ENCODE peak calls at places on chromosomes 6 and 20, in eight cellular contexts. One of them, this sample, is unnamed.

GRCh38 chr6:15441215-15441868 is 195.5 kb downstream of the JARID2 start:
- DNase-seq in foreskin melanocyte: peak; percentile 69
- DNase-seq in IMR-90: peak; percentile 78
- DNase-seq in activated CD8-positive, alpha-beta memory T cell treated with anti-CD3 and anti-CD28 coated beads, Interleukin-2, amount 50 U/mL, for 48 hours: no peak
- DNase-seq in heart left ventricle: peak; percentile 35
- DNase-seq in A172: peak; percentile 59
- DNase-seq in glomerular endothelial cell: no peak
- DNase-seq in tibial artery: no peak
- DNase-seq in this sample: peak; percentile 20

GRCh38 chr6:87357479-87358196 is 13.0 kb downstream of the C6orf163 start:
- DNase-seq in IMR-90: no peak
- DNase-seq in heart left ventricle: no peak
- DNase-seq in tibial artery: no peak
- DNase-seq in A172: no peak
- DNase-seq in activated CD8-positive, alpha-beta memory T cell treated with anti-CD3 and anti-CD28 coated beads, Interleukin-2, amount 50 U/mL, for 48 hours: no peak
- DNase-seq in glomerular endothelial cell: no peak
- DNase-seq in foreskin melanocyte: no peak
- DNase-seq in this sample: no peak

GRCh38 chr6:43977404-43978111 is 149.7 kb downstream of the MRPL14 start:
- DNase-seq in activated CD8-positive, alpha-beta memory T cell treated with anti-CD3 and anti-CD28 coated beads, Interleukin-2, amount 50 U/mL, for 48 hours: peak; percentile 47
- DNase-seq in IMR-90: no peak
- DNase-seq in tibial artery: no peak
- DNase-seq in heart left ventricle: peak; percentile 14
- DNase-seq in foreskin melanocyte: no peak
- DNase-seq in A172: no peak
- DNase-seq in glomerular endothelial cell: no peak
- DNase-seq in this sample: peak; percentile 21

GRCh38 chr6:109204511-109204910 is 109.2 kb downstream of the CEP57L1 start:
- DNase-seq in activated CD8-positive, alpha-beta memory T cell treated with anti-CD3 and anti-CD28 coated beads, Interleukin-2, amount 50 U/mL, for 48 hours: no peak
- DNase-seq in A172: no peak
- DNase-seq in tibial artery: no peak
- DNase-seq in glomerular endothelial cell: no peak
- DNase-seq in heart left ventricle: no peak
- DNase-seq in foreskin melanocyte: peak; percentile 45
- DNase-seq in IMR-90: no peak
- DNase-seq in this sample: no peak

GRCh38 chr6:3119040-3119723 is 671 bp downstream of the BPHL start:
- DNase-seq in heart left ventricle: no peak
- DNase-seq in foreskin melanocyte: no peak
- DNase-seq in tibial artery: no peak
- DNase-seq in IMR-90: peak; percentile 31
- DNase-seq in glomerular endothelial cell: no peak
- DNase-seq in A172: peak; percentile 48
- DNase-seq in activated CD8-positive, alpha-beta memory T cell treated with anti-CD3 and anti-CD28 coated beads, Interleukin-2, amount 50 U/mL, for 48 hours: no peak
- DNase-seq in this sample: peak; percentile 48

GRCh38 chr20:20733943-20734342 is 21.5 kb upstream of the RALGAPA2 start:
- DNase-seq in IMR-90: no peak
- DNase-seq in foreskin melanocyte: no peak
- DNase-seq in activated CD8-positive, alpha-beta memory T cell treated with anti-CD3 and anti-CD28 coated beads, Interleukin-2, amount 50 U/mL, for 48 hours: no peak
- DNase-seq in glomerular endothelial cell: no peak
- DNase-seq in heart left ventricle: no peak
- DNase-seq in tibial artery: no peak
- DNase-seq in A172: no peak
- DNase-seq in this sample: no peak

GRCh38 chr6:130945401-130945919 is 117.6 kb downstream of the EPB41L2 start:
- DNase-seq in foreskin melanocyte: peak; percentile 72
- DNase-seq in heart left ventricle: no peak
- DNase-seq in IMR-90: peak; percentile 33
- DNase-seq in activated CD8-positive, alpha-beta memory T cell treated with anti-CD3 and anti-CD28 coated beads, Interleukin-2, amount 50 U/mL, for 48 hours: no peak
- DNase-seq in A172: no peak
- DNase-seq in tibial artery: no peak
- DNase-seq in glomerular endothelial cell: peak; percentile 57
- DNase-seq in this sample: no peak

GRCh38 chr6:169701953-169702639 is at the start of the genes C6orf120 and WDR27:
- DNase-seq in heart left ventricle: peak; percentile 96
- DNase-seq in glomerular endothelial cell: peak; percentile 73
- DNase-seq in foreskin melanocyte: peak; percentile 94
- DNase-seq in activated CD8-positive, alpha-beta memory T cell treated with anti-CD3 and anti-CD28 coated beads, Interleukin-2, amount 50 U/mL, for 48 hours: peak; percentile 99
- DNase-seq in tibial artery: peak; percentile 97
- DNase-seq in IMR-90: peak; percentile 95
- DNase-seq in A172: peak; percentile 89
- DNase-seq in this sample: peak; percentile 91

GRCh38 chr6:81938014-81938761 is 185.7 kb upstream of the TENT5A start:
- DNase-seq in IMR-90: peak; percentile 96
- DNase-seq in activated CD8-positive, alpha-beta memory T cell treated with anti-CD3 and anti-CD28 coated beads, Interleukin-2, amount 50 U/mL, for 48 hours: no peak
- DNase-seq in A172: peak; percentile 91
- DNase-seq in heart left ventricle: no peak
- DNase-seq in foreskin melanocyte: no peak
- DNase-seq in glomerular endothelial cell: peak; percentile 37
- DNase-seq in tibial artery: no peak
- DNase-seq in this sample: peak; percentile 94

GRCh38 chr6:163080228-163080627 is 334.3 kb upstream of the QKI start:
- DNase-seq in IMR-90: no peak
- DNase-seq in activated CD8-positive, alpha-beta memory T cell treated with anti-CD3 and anti-CD28 coated beads, Interleukin-2, amount 50 U/mL, for 48 hours: no peak
- DNase-seq in glomerular endothelial cell: no peak
- DNase-seq in A172: no peak
- DNase-seq in heart left ventricle: no peak
- DNase-seq in tibial artery: no peak
- DNase-seq in foreskin melanocyte: no peak
- DNase-seq in this sample: no peak

GRCh38 chr6:129105035-129105434 is 222.1 kb downstream of the LAMA2 start:
- DNase-seq in tibial artery: no peak
- DNase-seq in activated CD8-positive, alpha-beta memory T cell treated with anti-CD3 and anti-CD28 coated beads, Interleukin-2, amount 50 U/mL, for 48 hours: no peak
- DNase-seq in A172: no peak
- DNase-seq in glomerular endothelial cell: no peak
- DNase-seq in IMR-90: peak; percentile 7
- DNase-seq in foreskin melanocyte: no peak
- DNase-seq in heart left ventricle: no peak
- DNase-seq in this sample: no peak

GRCh38 chr20:14341782-14342181 is 4.4 kb upstream of the FLRT3 start:
- DNase-seq in foreskin melanocyte: no peak
- DNase-seq in heart left ventricle: no peak
- DNase-seq in IMR-90: peak; percentile 9
- DNase-seq in tibial artery: no peak
- DNase-seq in glomerular endothelial cell: no peak
- DNase-seq in activated CD8-positive, alpha-beta memory T cell treated with anti-CD3 and anti-CD28 coated beads, Interleukin-2, amount 50 U/mL, for 48 hours: no peak
- DNase-seq in A172: no peak
- DNase-seq in this sample: no peak

GRCh38 chr6:21305827-21306469 is 287.6 kb upstream of the SOX4 start:
- DNase-seq in IMR-90: peak; percentile 14
- DNase-seq in A172: peak; percentile 8
- DNase-seq in tibial artery: no peak
- DNase-seq in activated CD8-positive, alpha-beta memory T cell treated with anti-CD3 and anti-CD28 coated beads, Interleukin-2, amount 50 U/mL, for 48 hours: no peak
- DNase-seq in glomerular endothelial cell: no peak
- DNase-seq in foreskin melanocyte: no peak
- DNase-seq in heart left ventricle: no peak
- DNase-seq in this sample: peak; percentile 59

GRCh38 chr20:58839474-58839874 is 11.2 kb downstream of the GNAS-AS1 start:
- DNase-seq in A172: peak; percentile 37
- DNase-seq in foreskin melanocyte: no peak
- DNase-seq in heart left ventricle: no peak
- DNase-seq in IMR-90: peak; percentile 24
- DNase-seq in activated CD8-positive, alpha-beta memory T cell treated with anti-CD3 and anti-CD28 coated beads, Interleukin-2, amount 50 U/mL, for 48 hours: peak; percentile 66
- DNase-seq in glomerular endothelial cell: no peak
- DNase-seq in tibial artery: peak; percentile 54
- DNase-seq in this sample: peak; percentile 38

GRCh38 chr6:107082045-107082444 is 33.3 kb downstream of the BEND3 start:
- DNase-seq in glomerular endothelial cell: no peak
- DNase-seq in heart left ventricle: no peak
- DNase-seq in foreskin melanocyte: peak; percentile 11
- DNase-seq in IMR-90: peak; percentile 31
- DNase-seq in activated CD8-positive, alpha-beta memory T cell treated with anti-CD3 and anti-CD28 coated beads, Interleukin-2, amount 50 U/mL, for 48 hours: no peak
- DNase-seq in tibial artery: peak; percentile 9
- DNase-seq in A172: no peak
- DNase-seq in this sample: peak; percentile 1

GRCh38 chr6:40930555-40930954 is 108.5 kb downstream of the UNC5CL start:
- DNase-seq in A172: no peak
- DNase-seq in tibial artery: no peak
- DNase-seq in IMR-90: peak; percentile 20
- DNase-seq in foreskin melanocyte: no peak
- DNase-seq in glomerular endothelial cell: no peak
- DNase-seq in activated CD8-positive, alpha-beta memory T cell treated with anti-CD3 and anti-CD28 coated beads, Interleukin-2, amount 50 U/mL, for 48 hours: no peak
- DNase-seq in heart left ventricle: no peak
- DNase-seq in this sample: no peak

GRCh38 chr6:145143379-145143778 is 591.9 kb downstream of the EPM2A start:
- DNase-seq in glomerular endothelial cell: no peak
- DNase-seq in foreskin melanocyte: no peak
- DNase-seq in IMR-90: no peak
- DNase-seq in activated CD8-positive, alpha-beta memory T cell treated with anti-CD3 and anti-CD28 coated beads, Interleukin-2, amount 50 U/mL, for 48 hours: no peak
- DNase-seq in heart left ventricle: no peak
- DNase-seq in tibial artery: no peak
- DNase-seq in A172: no peak
- DNase-seq in this sample: no peak

GRCh38 chr6:149862901-149863595 is 1.1 kb downstream of the LRP11 start:
- DNase-seq in tibial artery: peak; percentile 92
- DNase-seq in activated CD8-positive, alpha-beta memory T cell treated with anti-CD3 and anti-CD28 coated beads, Interleukin-2, amount 50 U/mL, for 48 hours: peak; percentile 67
- DNase-seq in A172: peak; percentile 56
- DNase-seq in heart left ventricle: peak; percentile 79
- DNase-seq in glomerular endothelial cell: no peak
- DNase-seq in IMR-90: peak; percentile 57
- DNase-seq in foreskin melanocyte: peak; percentile 94
- DNase-seq in this sample: peak; percentile 63

GRCh38 chr20:53751394-53752368 is 158.0 kb upstream of the ZNF217 start:
- DNase-seq in foreskin melanocyte: no peak
- DNase-seq in IMR-90: no peak
- DNase-seq in glomerular endothelial cell: no peak
- DNase-seq in tibial artery: no peak
- DNase-seq in activated CD8-positive, alpha-beta memory T cell treated with anti-CD3 and anti-CD28 coated beads, Interleukin-2, amount 50 U/mL, for 48 hours: no peak
- DNase-seq in heart left ventricle: no peak
- DNase-seq in A172: no peak
- DNase-seq in this sample: no peak